ENCODE peak calls at places on chromosome 11, in four cellular contexts. Z is HepG2, J is K562, H is H1. W is an unnamed sample.

GRCh38 chr11:114298701-114299090 is 2.5 kb downstream of the NNMT start:
- DNase-seq in Z (no peak), J (no peak), H (no peak), W (no peak)

GRCh38 chr11:119810478-119811232 is 81.7 kb upstream of the NECTIN1 start:
- DNase-seq in Z (no peak), J (no peak), H (no peak), W (no peak)

GRCh38 chr11:73980001-73980960 is 2.4 kb downstream of the UCP2 start:
- DNase-seq in Z (peak), J (peak), H (no peak), W (peak)

GRCh38 chr11:44752262-44752661 is 25.5 kb downstream of the TSPAN18 start:
- DNase-seq in Z (no peak), J (no peak), H (no peak), W (no peak)

GRCh38 chr11:102240502-102240901 is 76.8 kb upstream of the BIRC3 start:
- DNase-seq in Z (no peak), J (no peak), H (no peak), W (no peak)

GRCh38 chr11:2390871-2391662 is 9.5 kb upstream of the TSSC4 start:
- DNase-seq in Z (no peak), J (peak), H (peak), W (no peak)

GRCh38 chr11:125481531-125481930 is 14.5 kb downstream of the FEZ1 start:
- DNase-seq in Z (no peak), J (no peak), H (no peak), W (no peak)

GRCh38 chr11:73554677-73555320 is 43.1 kb downstream of the FAM168A start:
- DNase-seq in Z (peak), J (no peak), H (no peak), W (no peak)

GRCh38 chr11:15775797-15776196 is 580.5 kb downstream of the SOX6 start:
- DNase-seq in Z (no peak), J (no peak), H (no peak), W (no peak)

GRCh38 chr11:113384551-113384950 is 3.0 kb upstream of the ANKK1 start:
- DNase-seq in Z (peak), J (no peak), H (no peak), W (no peak)

GRCh38 chr11:125201525-125202121 is 37.1 kb downstream of the PKNOX2 start:
- DNase-seq in Z (peak), J (no peak), H (no peak), W (no peak)

GRCh38 chr11:34360056-34360455 is 2.2 kb upstream of the ABTB2 start:
- DNase-seq in Z (no peak), J (no peak), H (no peak), W (no peak)

GRCh38 chr11:34358258-34358665 is 452 bp upstream of the ABTB2 start:
- DNase-seq in Z (peak), J (peak), H (no peak), W (no peak)

GRCh38 chr11:34357646-34358257 is at the start of gene ABTB2:
- DNase-seq in Z (peak), J (peak), H (peak), W (peak)

GRCh38 chr11:34359548-34359891 is 1.7 kb upstream of the ABTB2 start:
- DNase-seq in Z (no peak), J (peak), H (no peak), W (no peak)

DNA sequence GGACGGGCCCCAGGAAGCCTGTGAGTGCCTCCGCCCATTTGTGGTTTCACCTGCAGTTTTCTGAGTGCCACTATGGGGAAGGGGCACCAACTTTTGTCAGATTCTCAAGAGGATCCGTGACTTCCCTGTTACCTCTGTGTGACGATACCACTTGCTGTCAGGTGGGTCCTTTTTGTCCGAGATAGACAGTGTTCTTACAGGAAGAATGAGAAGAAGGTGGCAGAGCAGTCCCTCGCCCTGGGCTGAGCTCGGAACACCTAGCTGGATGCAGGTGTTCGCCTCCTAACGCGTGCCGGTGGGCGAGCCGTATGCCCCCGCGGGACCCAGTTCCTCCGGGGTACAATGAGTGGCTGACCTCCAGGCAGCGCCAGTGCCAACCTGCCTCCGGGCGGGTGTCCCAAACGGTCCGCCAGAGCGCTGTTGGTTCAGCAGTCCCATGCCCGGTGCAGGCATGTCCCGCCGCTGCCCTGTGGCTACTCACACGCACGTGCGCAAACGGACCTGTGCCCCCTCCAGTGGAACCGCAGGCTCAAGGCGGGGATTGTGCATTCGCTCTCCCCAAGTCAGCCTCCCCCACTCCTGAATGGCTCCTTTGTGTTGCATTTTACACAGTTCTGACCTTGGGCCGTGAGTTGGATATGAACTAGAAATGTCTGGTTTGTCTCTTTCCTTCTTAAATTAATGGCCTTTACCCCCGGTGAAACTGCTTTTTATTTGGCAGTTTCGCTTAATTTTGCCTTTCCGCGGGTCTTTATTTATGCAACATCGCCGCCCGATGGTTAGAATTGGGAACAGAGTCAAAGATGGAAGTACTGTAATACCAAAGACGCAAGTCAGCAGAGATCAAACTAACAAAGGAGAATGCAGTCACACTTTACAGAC is 1.1 kb upstream of the ABTB2 start:
- DNase-seq in Z (peak), J (peak), H (no peak), W (peak)
- TF ChIP-seq RAD21 in Z (peak), J (peak), H (peak), W (peak)

GRCh38 chr11:19903620-19904069 is 191.0 kb downstream of the NAV2 start:
- DNase-seq in Z (peak), J (peak), H (peak), W (peak)
- TF ChIP-seq CREB1 in Z (no peak), J (no peak), H (no peak), W (no peak)

DNA sequence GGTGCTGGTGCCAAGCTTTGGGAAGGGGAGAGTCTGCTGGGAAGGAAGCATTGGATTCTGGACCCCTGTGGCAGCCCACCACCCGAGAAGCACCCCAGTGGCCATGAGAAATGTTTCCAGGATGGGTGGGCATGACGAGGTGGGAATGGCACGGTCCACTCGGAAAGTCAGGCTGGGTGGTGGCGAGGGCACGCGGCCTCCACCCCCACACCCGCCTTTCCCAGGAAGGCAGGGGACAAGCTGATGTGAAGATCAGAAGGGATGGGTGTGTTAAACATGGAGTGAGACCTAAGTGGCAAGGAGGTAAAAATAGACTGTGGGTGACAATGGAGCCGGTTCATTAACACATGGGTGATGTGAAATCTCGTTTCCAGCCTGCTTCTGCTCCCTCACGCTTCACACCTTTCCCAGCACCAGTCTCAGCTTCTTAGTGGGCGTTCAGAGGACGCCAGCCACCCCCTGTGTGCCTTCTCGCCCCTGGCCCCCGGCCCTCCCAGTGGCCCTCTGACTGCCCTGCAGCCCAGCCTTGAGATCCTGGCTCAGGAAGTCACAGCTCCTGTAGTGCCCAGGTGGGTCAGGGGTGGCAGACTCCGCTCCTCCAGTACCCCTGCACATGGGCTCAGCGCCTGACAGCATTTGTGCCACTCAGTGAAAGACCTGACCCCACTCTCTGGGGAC is 27.6 kb downstream of the LRRC10B start:
- DNase-seq in Z (no peak), J (no peak), H (no peak), W (no peak)
- TF ChIP-seq RAD21 in Z (no peak), J (no peak), H (no peak), W (no peak)

GRCh38 chr11:93020248-93021088 is 51.0 kb downstream of the MTNR1B start:
- DNase-seq in Z (no peak), J (no peak), H (no peak), W (no peak)

GRCh38 chr11:93025558-93026255 is 56.3 kb downstream of the MTNR1B start:
- DNase-seq in Z (no peak), J (no peak), H (no peak), W (no peak)

GRCh38 chr11:93028959-93029536 is 59.6 kb downstream of the MTNR1B start:
- DNase-seq in Z (no peak), J (no peak), H (no peak), W (no peak)

GRCh38 chr11:93024376-93024775 is 54.9 kb downstream of the MTNR1B start:
- DNase-seq in Z (no peak), J (no peak), H (no peak), W (no peak)
- TF ChIP-seq CREB1 in Z (no peak), J (no peak), H (no peak), W (no peak)

GRCh38 chr11:75955443-75955842 is 140.4 kb downstream of the UVRAG start:
- DNase-seq in Z (no peak), J (no peak), H (no peak), W (no peak)
- TF ChIP-seq RAD21 in Z (no peak), J (no peak), H (no peak), W (no peak)

DNA sequence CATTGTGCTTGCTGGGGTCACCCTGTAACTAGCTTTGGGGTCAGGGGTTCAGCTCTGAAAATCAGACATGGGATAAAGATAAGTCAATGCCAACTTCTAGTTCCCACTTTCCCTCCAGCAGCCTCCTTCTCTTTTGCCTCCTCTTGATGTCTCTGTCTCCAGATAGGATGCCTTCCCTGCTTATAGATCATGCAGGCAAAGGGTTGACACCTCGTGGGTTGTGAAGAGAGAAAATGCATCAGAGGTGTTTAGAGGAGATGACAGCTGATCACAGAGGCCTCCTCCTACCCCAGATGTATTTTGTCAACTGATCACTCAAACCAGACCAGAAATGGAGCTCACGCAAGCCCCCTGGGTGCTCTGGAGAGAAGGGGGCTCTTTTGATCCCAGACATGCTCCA is 337.8 kb downstream of the BUD13 start:
- DNase-seq in Z (no peak), J (no peak), H (no peak), W (no peak)
- TF ChIP-seq CREB1 in Z (no peak), J (no peak), H (no peak), W (no peak)

DNA sequence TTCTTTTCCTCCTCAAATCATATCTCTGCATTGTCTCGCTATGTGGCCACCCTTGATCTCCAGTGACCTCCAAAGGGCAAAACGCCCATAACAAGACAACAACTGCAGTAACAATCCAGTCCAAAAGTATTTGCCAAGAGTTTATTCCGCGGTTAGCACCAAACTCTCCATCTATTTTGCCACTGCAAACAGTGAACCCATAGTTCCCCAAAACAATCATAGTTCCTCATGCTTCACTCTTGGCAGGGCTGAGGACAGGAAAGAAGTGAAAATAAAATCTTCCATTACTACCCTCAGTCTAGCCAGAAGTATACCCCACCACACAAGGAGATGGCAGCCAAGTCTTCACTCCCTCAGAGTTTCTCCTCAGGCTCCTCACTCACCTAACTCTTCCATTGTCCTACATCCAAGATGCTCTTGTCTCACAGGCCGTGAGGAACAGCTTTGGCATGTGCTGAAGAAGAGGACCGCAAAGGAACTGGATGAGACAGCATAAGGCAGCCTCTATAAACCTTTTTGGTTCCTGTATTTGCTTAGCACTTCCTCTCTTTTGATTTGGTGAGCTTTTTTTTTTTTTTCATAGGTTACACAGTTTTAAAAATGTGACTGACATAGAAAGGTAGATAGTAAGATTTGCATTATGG is at the start of gene LPXN:
- DNase-seq in Z (no peak), J (no peak), H (no peak), W (no peak)
- TF ChIP-seq RAD21 in Z (no peak), J (no peak), H (no peak), W (peak)

GRCh38 chr11:117876341-117877119 is at the start of gene FXYD6:
- DNase-seq in Z (no peak), J (peak), H (no peak), W (no peak)
- TF ChIP-seq CREB1 in Z (no peak), J (no peak), H (no peak), W (no peak)

DNA sequence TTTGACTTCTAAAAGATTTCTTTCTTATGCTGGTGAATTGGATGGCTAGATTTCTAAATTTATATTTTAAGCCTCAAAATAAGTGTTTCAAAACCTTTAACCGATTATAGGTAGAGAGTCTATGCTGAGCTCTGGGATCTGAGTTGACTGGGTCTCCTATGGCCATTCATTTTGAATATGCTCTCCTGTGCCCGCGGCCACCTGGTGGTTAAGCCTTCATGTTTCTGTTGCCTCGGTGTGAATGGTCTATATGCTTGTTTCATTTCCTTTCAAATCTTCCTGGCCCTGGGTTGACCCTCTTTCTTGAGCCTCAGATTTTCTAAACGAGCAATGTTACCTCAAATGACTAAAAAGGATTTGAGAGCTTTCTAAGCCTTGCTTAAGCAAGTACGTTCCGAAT is 789.3 kb upstream of the KIRREL3 start:
- DNase-seq in Z (no peak), J (no peak), H (no peak), W (no peak)
- TF ChIP-seq RAD21 in Z (no peak), J (no peak), H (peak), W (no peak)

GRCh38 chr11:7672276-7672959 is 882 bp downstream of the CYB5R2 start:
- DNase-seq in Z (no peak), J (no peak), H (no peak), W (no peak)

GRCh38 chr11:7671807-7672206 is 1.5 kb downstream of the CYB5R2 start:
- DNase-seq in Z (no peak), J (no peak), H (no peak), W (peak)

GRCh38 chr11:7671347-7671746 is 2.0 kb downstream of the CYB5R2 start:
- DNase-seq in Z (no peak), J (no peak), H (no peak), W (no peak)

GRCh38 chr11:7673724-7674434 is 579 bp upstream of the CYB5R2 start:
- DNase-seq in Z (no peak), J (peak), H (no peak), W (no peak)

GRCh38 chr11:7672960-7673723 is at the start of gene CYB5R2:
- DNase-seq in Z (no peak), J (peak), H (no peak), W (no peak)
- TF ChIP-seq CREB1 in Z (no peak), J (no peak), H (no peak), W (peak)